ENCODE peak calls at places on chromosomes 12 and 14, in four cellular contexts. D is HepG2, F is H1, A is K562. Y is an unnamed sample.

GRCh38 chr12:40735551-40736230 is 43.5 kb downstream of the CNTN1 start:
- DNase-seq in F (no peak), D (no peak), A (no peak), Y (no peak)

GRCh38 chr12:389138-390096 is at the start of gene KDM5A:
- DNase-seq in A (peak), F (peak), D (peak), Y (peak)

GRCh38 chr12:58608711-58609110 is 311.6 kb downstream of the LRIG3 start:
- DNase-seq in D (no peak), F (no peak), A (no peak), Y (no peak)

GRCh38 chr14:31275731-31276130 is 68.1 kb upstream of the HECTD1 start:
- DNase-seq in F (no peak), D (no peak), A (no peak), Y (no peak)

GRCh38 chr12:57735952-57736742 is 2.4 kb downstream of the AGAP2 start:
- DNase-seq in D (peak), F (peak), A (peak), Y (no peak)

GRCh38 chr12:120760349-120761245 is 35.0 kb downstream of the ACADS start:
- DNase-seq in D (no peak), A (no peak), F (no peak), Y (no peak)

GRCh38 chr12:50072198-50072907 is 12.8 kb upstream of the SMARCD1 start:
- DNase-seq in A (peak), D (no peak), F (peak), Y (no peak)

GRCh38 chr12:66898700-66899469 is 220.0 kb upstream of the GRIP1 start:
- DNase-seq in F (no peak), A (no peak), D (no peak), Y (no peak)

GRCh38 chr14:99803106-99803437 is 9.9 kb downstream of the EML1 start:
- DNase-seq in F (no peak), A (no peak), D (no peak), Y (no peak)

GRCh38 chr12:64706366-64706765 is 52.8 kb downstream of the GNS start:
- DNase-seq in A (no peak), D (no peak), F (no peak), Y (no peak)

GRCh38 chr12:64696065-64696741 is 63.0 kb downstream of the GNS start:
- DNase-seq in D (peak), F (no peak), A (no peak), Y (peak)

GRCh38 chr12:64699504-64700115 is 59.6 kb downstream of the GNS start:
- DNase-seq in A (no peak), F (no peak), D (no peak), Y (no peak)

GRCh38 chr12:64700532-64700931 is 58.7 kb downstream of the GNS start:
- DNase-seq in A (no peak), F (no peak), D (no peak), Y (no peak)

DNA sequence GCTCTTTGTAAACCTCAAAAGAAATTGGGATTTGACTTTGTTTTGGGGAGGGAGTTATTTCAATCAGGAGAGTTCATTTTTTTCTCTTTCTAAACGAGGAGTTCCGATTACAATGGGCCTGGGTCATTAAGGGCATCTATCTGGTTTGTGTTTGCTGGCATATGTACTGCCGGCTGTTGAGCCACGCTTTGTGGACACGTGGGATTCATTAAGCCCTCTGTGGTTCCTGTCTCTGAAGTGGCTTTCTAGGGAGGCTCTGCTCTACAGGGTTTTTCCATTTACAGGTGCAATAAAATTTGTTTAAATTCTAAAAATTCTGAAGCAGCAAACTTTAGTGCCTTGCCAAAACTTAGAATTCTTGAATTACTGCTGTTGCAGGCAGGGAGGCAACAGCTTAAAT is 57.9 kb downstream of the GNS start:
- DNase-seq in F (no peak), A (no peak), D (no peak), Y (no peak)
- TF ChIP-seq RNF2 in F (no peak), A (no peak), D (no peak), Y (no peak)

DNA sequence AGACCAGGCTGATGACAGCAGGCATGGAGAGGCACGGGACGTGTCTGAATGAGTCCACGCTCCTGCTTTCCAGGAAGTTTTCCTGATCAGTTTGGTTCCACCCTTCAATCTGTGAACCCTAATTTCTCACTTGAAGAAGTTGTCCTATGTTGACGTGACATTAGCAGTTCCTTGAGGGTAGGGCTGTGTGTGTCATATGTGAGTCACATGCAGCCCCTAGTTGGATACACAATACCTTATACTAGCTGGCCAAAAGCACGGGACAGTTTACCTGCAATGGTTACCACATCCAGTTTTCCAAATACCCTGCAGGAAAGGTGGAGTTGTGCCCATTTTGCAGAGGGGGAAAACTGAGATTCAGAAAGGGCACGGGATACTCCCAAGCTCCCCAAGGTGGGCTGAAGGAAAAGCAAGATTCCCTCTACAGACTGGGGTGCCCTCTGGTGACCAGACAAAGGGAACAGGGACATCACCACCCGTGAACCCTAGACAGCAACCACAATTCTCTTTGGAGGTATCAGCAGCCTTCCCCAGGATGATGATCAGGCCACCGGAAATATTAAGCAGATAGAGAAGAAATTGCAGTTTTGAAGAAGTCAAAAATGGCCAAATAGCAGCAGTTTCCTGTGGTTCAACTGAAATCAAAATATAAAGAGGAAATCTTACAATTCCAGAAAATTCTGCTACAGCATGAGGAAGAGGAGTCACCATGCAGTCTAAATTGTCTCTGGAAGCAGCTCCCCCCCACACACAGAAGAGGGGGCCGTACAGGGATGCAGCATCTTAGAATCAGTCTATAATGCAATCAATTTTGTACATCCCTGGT is 194.4 kb downstream of the PHETA1 start:
- DNase-seq in A (peak), F (no peak), D (no peak), Y (peak)
- TF ChIP-seq USF2 in A (no peak), F (no peak), D (no peak), Y (no peak)

GRCh38 chr14:51547260-51547659 is 104.5 kb upstream of the FRMD6 start:
- DNase-seq in F (no peak), A (no peak), D (no peak), Y (peak)
- TF ChIP-seq RNF2 in F (no peak), A (no peak), D (no peak), Y (no peak)

DNA sequence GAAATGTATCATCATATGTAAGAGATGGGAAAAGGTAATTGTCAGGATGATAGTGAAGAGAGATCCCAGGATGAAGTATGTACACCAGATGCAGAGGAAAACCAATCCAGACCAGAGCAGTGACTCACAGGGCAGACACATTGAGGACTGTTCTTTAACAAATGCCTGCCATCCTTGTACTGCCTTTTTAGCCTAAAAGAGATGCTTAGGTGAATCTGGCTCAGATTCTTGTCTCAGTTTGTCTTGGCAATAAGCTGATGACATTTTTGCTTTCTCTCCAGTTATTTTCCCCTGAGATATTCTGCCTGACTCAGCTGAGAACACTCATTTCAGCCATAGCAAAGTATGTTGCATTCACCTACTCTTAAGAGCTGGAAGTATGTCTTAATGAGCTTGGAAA is 405.3 kb upstream of the USP15 start:
- DNase-seq in D (no peak), A (no peak), F (no peak), Y (no peak)
- TF ChIP-seq USF2 in D (no peak), A (no peak), F (no peak), Y (no peak)

GRCh38 chr12:4439736-4440135 is 5.9 kb downstream of the FGF6 start:
- DNase-seq in A (no peak), D (no peak), F (no peak), Y (no peak)

GRCh38 chr12:4438834-4439596 is 6.6 kb downstream of the FGF6 start:
- DNase-seq in A (no peak), F (peak), D (no peak), Y (no peak)

GRCh38 chr12:4443616-4444015 is 2.0 kb downstream of the FGF6 start:
- DNase-seq in A (no peak), F (peak), D (no peak), Y (no peak)

GRCh38 chr12:4441355-4442330 is 4.0 kb downstream of the FGF6 start:
- DNase-seq in A (no peak), F (peak), D (no peak), Y (no peak)

DNA sequence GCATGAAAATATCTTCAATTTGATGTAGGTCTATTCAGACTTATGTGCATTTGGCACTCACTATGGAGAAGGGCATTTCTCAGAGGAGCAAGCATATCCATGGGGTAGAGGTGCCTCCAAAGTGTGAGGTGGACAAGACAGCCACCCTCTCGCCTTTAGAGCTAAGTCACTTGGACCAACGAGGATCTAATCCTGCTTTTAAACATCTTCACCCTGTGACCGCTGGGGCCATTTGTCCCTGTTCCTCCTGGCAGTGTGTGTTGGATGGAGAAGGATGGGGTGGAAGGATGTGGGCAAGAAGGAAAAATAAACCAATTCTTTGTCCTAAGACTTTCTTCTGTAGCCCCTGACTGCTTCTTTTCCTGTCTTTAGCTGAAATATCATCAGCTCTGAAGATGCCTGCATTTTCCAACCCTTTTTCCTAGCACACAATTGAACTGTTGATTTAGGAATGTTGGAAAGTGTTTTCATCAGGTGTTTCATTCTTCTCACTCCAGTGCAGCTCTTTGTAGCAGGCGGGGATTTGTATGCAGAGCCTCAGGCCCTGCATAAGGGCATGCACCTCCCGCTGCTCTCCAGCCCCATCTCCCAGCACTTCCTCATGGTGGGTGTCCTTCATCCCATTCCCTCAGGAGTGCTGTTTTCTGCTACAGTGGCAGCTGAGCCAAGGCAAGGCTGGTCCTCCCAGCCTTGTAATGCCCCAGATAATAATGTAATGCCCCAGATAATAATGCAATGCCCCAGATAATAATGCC is 5.3 kb downstream of the FGF6 start:
- DNase-seq in F (peak), A (no peak), D (no peak), Y (no peak)
- TF ChIP-seq RNF2 in F (no peak), A (no peak), D (no peak), Y (no peak)

GRCh38 chr12:125685885-125686284 is 620.6 kb downstream of the AACS start:
- DNase-seq in F (no peak), A (no peak), D (no peak), Y (no peak)

GRCh38 chr12:125684968-125685790 is 619.9 kb downstream of the AACS start:
- DNase-seq in F (no peak), D (no peak), A (no peak), Y (no peak)

GRCh38 chr12:125687403-125687802 is 622.2 kb downstream of the AACS start:
- DNase-seq in F (no peak), D (no peak), A (no peak), Y (no peak)

GRCh38 chr12:125687820-125688219 is 622.6 kb downstream of the AACS start:
- DNase-seq in A (no peak), F (no peak), D (no peak), Y (no peak)

GRCh38 chr12:125683748-125684381 is 618.6 kb downstream of the AACS start:
- DNase-seq in D (peak), A (no peak), F (peak), Y (no peak)
- TF ChIP-seq USF2 in D (no peak), A (no peak), F (no peak), Y (no peak)

GRCh38 chr12:32679091-32679909 is at the start of gene DNM1L:
- DNase-seq in D (peak), F (peak), A (peak), Y (peak)
- TF ChIP-seq RNF2 in D (no peak), F (no peak), A (no peak), Y (no peak)

GRCh38 chr14:79704406-79704805 is 506.9 kb downstream of the DIO2 start:
- DNase-seq in F (no peak), A (no peak), D (no peak), Y (no peak)
- TF ChIP-seq USF2 in F (no peak), A (no peak), D (no peak), Y (no peak)